ENCODE peak calls at places on chromosomes 16 and 17, in four cellular contexts. One of them, this sample, is unnamed.

GRCh38 chr17:81918762-81919545 is 978 bp upstream of the SIRT7 start:
- DNase-seq in DMS79 treated with DMSO at 0.1 percent for 48 hours: no peak
- DNase-seq in stimulated activated CD4-positive, alpha-beta T cell treated with anti-CD3 and anti-CD28 coated beads, Interleukin-15, amount 100 ng/mL, for 24 hours: no peak
- DNase-seq in stimulated activated CD8-positive, alpha-beta memory T cell treated with anti-CD3 and anti-CD28 coated beads, Interleukin-15, amount 100 ng/mL, for 24 hours: no peak
- DNase-seq in this sample: no peak

GRCh38 chr16:78125112-78125844 is 25.8 kb downstream of the WWOX start:
- DNase-seq in DMS79 treated with DMSO at 0.1 percent for 48 hours: no peak
- DNase-seq in stimulated activated CD4-positive, alpha-beta T cell treated with anti-CD3 and anti-CD28 coated beads, Interleukin-15, amount 100 ng/mL, for 24 hours: no peak
- DNase-seq in stimulated activated CD8-positive, alpha-beta memory T cell treated with anti-CD3 and anti-CD28 coated beads, Interleukin-15, amount 100 ng/mL, for 24 hours: no peak
- DNase-seq in this sample: no peak

GRCh38 chr16:11669380-11670146 is 1.3 kb downstream of the SNN start:
- DNase-seq in DMS79 treated with DMSO at 0.1 percent for 48 hours: no peak
- DNase-seq in stimulated activated CD4-positive, alpha-beta T cell treated with anti-CD3 and anti-CD28 coated beads, Interleukin-15, amount 100 ng/mL, for 24 hours: no peak
- DNase-seq in stimulated activated CD8-positive, alpha-beta memory T cell treated with anti-CD3 and anti-CD28 coated beads, Interleukin-15, amount 100 ng/mL, for 24 hours: no peak
- DNase-seq in this sample: no peak

GRCh38 chr17:32487460-32488176 is 825 bp downstream of the CDK5R1 start:
- DNase-seq in DMS79 treated with DMSO at 0.1 percent for 48 hours: peak
- DNase-seq in stimulated activated CD4-positive, alpha-beta T cell treated with anti-CD3 and anti-CD28 coated beads, Interleukin-15, amount 100 ng/mL, for 24 hours: peak
- DNase-seq in stimulated activated CD8-positive, alpha-beta memory T cell treated with anti-CD3 and anti-CD28 coated beads, Interleukin-15, amount 100 ng/mL, for 24 hours: no peak
- DNase-seq in this sample: no peak

GRCh38 chr17:48487221-48487620 is 43.6 kb downstream of the HOXB1 start:
- DNase-seq in DMS79 treated with DMSO at 0.1 percent for 48 hours: no peak
- DNase-seq in stimulated activated CD4-positive, alpha-beta T cell treated with anti-CD3 and anti-CD28 coated beads, Interleukin-15, amount 100 ng/mL, for 24 hours: no peak
- DNase-seq in stimulated activated CD8-positive, alpha-beta memory T cell treated with anti-CD3 and anti-CD28 coated beads, Interleukin-15, amount 100 ng/mL, for 24 hours: no peak
- DNase-seq in this sample: no peak

GRCh38 chr16:7436306-7436705 is 103.7 kb downstream of the RBFOX1 start:
- DNase-seq in DMS79 treated with DMSO at 0.1 percent for 48 hours: no peak
- DNase-seq in stimulated activated CD4-positive, alpha-beta T cell treated with anti-CD3 and anti-CD28 coated beads, Interleukin-15, amount 100 ng/mL, for 24 hours: no peak
- DNase-seq in stimulated activated CD8-positive, alpha-beta memory T cell treated with anti-CD3 and anti-CD28 coated beads, Interleukin-15, amount 100 ng/mL, for 24 hours: no peak
- DNase-seq in this sample: no peak

GRCh38 chr16:87252269-87252970 is 64.8 kb downstream of the C16orf95 start:
- DNase-seq in DMS79 treated with DMSO at 0.1 percent for 48 hours: no peak
- DNase-seq in stimulated activated CD4-positive, alpha-beta T cell treated with anti-CD3 and anti-CD28 coated beads, Interleukin-15, amount 100 ng/mL, for 24 hours: no peak
- DNase-seq in stimulated activated CD8-positive, alpha-beta memory T cell treated with anti-CD3 and anti-CD28 coated beads, Interleukin-15, amount 100 ng/mL, for 24 hours: no peak
- DNase-seq in this sample: no peak

GRCh38 chr16:65598626-65599025 is 476.8 kb upstream of the CDH11 start:
- DNase-seq in DMS79 treated with DMSO at 0.1 percent for 48 hours: no peak
- DNase-seq in stimulated activated CD4-positive, alpha-beta T cell treated with anti-CD3 and anti-CD28 coated beads, Interleukin-15, amount 100 ng/mL, for 24 hours: no peak
- DNase-seq in stimulated activated CD8-positive, alpha-beta memory T cell treated with anti-CD3 and anti-CD28 coated beads, Interleukin-15, amount 100 ng/mL, for 24 hours: no peak
- DNase-seq in this sample: no peak

GRCh38 chr16:50202926-50203624 is 50.0 kb downstream of the TENT4B start:
- DNase-seq in DMS79 treated with DMSO at 0.1 percent for 48 hours: no peak
- DNase-seq in stimulated activated CD4-positive, alpha-beta T cell treated with anti-CD3 and anti-CD28 coated beads, Interleukin-15, amount 100 ng/mL, for 24 hours: no peak
- DNase-seq in stimulated activated CD8-positive, alpha-beta memory T cell treated with anti-CD3 and anti-CD28 coated beads, Interleukin-15, amount 100 ng/mL, for 24 hours: no peak
- DNase-seq in this sample: no peak

GRCh38 chr17:38601539-38602351 is 4.0 kb downstream of the SRCIN1 start:
- DNase-seq in DMS79 treated with DMSO at 0.1 percent for 48 hours: peak
- DNase-seq in stimulated activated CD4-positive, alpha-beta T cell treated with anti-CD3 and anti-CD28 coated beads, Interleukin-15, amount 100 ng/mL, for 24 hours: no peak
- DNase-seq in stimulated activated CD8-positive, alpha-beta memory T cell treated with anti-CD3 and anti-CD28 coated beads, Interleukin-15, amount 100 ng/mL, for 24 hours: no peak
- DNase-seq in this sample: no peak

GRCh38 chr17:55263565-55264272 is 1.0 kb upstream of the HLF start:
- DNase-seq in DMS79 treated with DMSO at 0.1 percent for 48 hours: no peak
- DNase-seq in stimulated activated CD4-positive, alpha-beta T cell treated with anti-CD3 and anti-CD28 coated beads, Interleukin-15, amount 100 ng/mL, for 24 hours: peak
- DNase-seq in stimulated activated CD8-positive, alpha-beta memory T cell treated with anti-CD3 and anti-CD28 coated beads, Interleukin-15, amount 100 ng/mL, for 24 hours: no peak
- DNase-seq in this sample: no peak

GRCh38 chr17:1232786-1233185 is 37.5 kb upstream of the BHLHA9 start:
- DNase-seq in DMS79 treated with DMSO at 0.1 percent for 48 hours: no peak
- DNase-seq in stimulated activated CD4-positive, alpha-beta T cell treated with anti-CD3 and anti-CD28 coated beads, Interleukin-15, amount 100 ng/mL, for 24 hours: no peak
- DNase-seq in stimulated activated CD8-positive, alpha-beta memory T cell treated with anti-CD3 and anti-CD28 coated beads, Interleukin-15, amount 100 ng/mL, for 24 hours: no peak
- DNase-seq in this sample: no peak

GRCh38 chr17:28657756-28658155 is 4.0 kb downstream of the SDF2 start:
- DNase-seq in DMS79 treated with DMSO at 0.1 percent for 48 hours: no peak
- DNase-seq in stimulated activated CD4-positive, alpha-beta T cell treated with anti-CD3 and anti-CD28 coated beads, Interleukin-15, amount 100 ng/mL, for 24 hours: no peak
- DNase-seq in stimulated activated CD8-positive, alpha-beta memory T cell treated with anti-CD3 and anti-CD28 coated beads, Interleukin-15, amount 100 ng/mL, for 24 hours: no peak
- DNase-seq in this sample: no peak

GRCh38 chr17:80984749-80985148 is 6.9 kb upstream of the CHMP6 start:
- DNase-seq in DMS79 treated with DMSO at 0.1 percent for 48 hours: no peak
- DNase-seq in stimulated activated CD4-positive, alpha-beta T cell treated with anti-CD3 and anti-CD28 coated beads, Interleukin-15, amount 100 ng/mL, for 24 hours: no peak
- DNase-seq in stimulated activated CD8-positive, alpha-beta memory T cell treated with anti-CD3 and anti-CD28 coated beads, Interleukin-15, amount 100 ng/mL, for 24 hours: no peak
- DNase-seq in this sample: no peak

GRCh38 chr17:75785770-75786538 is 1.3 kb downstream of the UNK start:
- DNase-seq in DMS79 treated with DMSO at 0.1 percent for 48 hours: peak
- DNase-seq in stimulated activated CD4-positive, alpha-beta T cell treated with anti-CD3 and anti-CD28 coated beads, Interleukin-15, amount 100 ng/mL, for 24 hours: no peak
- DNase-seq in stimulated activated CD8-positive, alpha-beta memory T cell treated with anti-CD3 and anti-CD28 coated beads, Interleukin-15, amount 100 ng/mL, for 24 hours: no peak
- DNase-seq in this sample: no peak

GRCh38 chr17:31691251-31691905 is 167.7 kb downstream of the COPRS start:
- DNase-seq in DMS79 treated with DMSO at 0.1 percent for 48 hours: no peak
- DNase-seq in stimulated activated CD4-positive, alpha-beta T cell treated with anti-CD3 and anti-CD28 coated beads, Interleukin-15, amount 100 ng/mL, for 24 hours: no peak
- DNase-seq in stimulated activated CD8-positive, alpha-beta memory T cell treated with anti-CD3 and anti-CD28 coated beads, Interleukin-15, amount 100 ng/mL, for 24 hours: no peak
- DNase-seq in this sample: no peak

GRCh38 chr17:38875477-38876080 is 5.7 kb downstream of the LASP1 start:
- DNase-seq in DMS79 treated with DMSO at 0.1 percent for 48 hours: no peak
- DNase-seq in stimulated activated CD4-positive, alpha-beta T cell treated with anti-CD3 and anti-CD28 coated beads, Interleukin-15, amount 100 ng/mL, for 24 hours: no peak
- DNase-seq in stimulated activated CD8-positive, alpha-beta memory T cell treated with anti-CD3 and anti-CD28 coated beads, Interleukin-15, amount 100 ng/mL, for 24 hours: no peak
- DNase-seq in this sample: no peak

GRCh38 chr16:3223913-3224515 is 10.9 kb downstream of the ZNF200 start:
- DNase-seq in DMS79 treated with DMSO at 0.1 percent for 48 hours: no peak
- DNase-seq in stimulated activated CD4-positive, alpha-beta T cell treated with anti-CD3 and anti-CD28 coated beads, Interleukin-15, amount 100 ng/mL, for 24 hours: no peak
- DNase-seq in stimulated activated CD8-positive, alpha-beta memory T cell treated with anti-CD3 and anti-CD28 coated beads, Interleukin-15, amount 100 ng/mL, for 24 hours: no peak
- DNase-seq in this sample: no peak

GRCh38 chr17:16215002-16215272 is 397 bp downstream of the NCOR1 start:
- DNase-seq in DMS79 treated with DMSO at 0.1 percent for 48 hours: peak
- DNase-seq in stimulated activated CD4-positive, alpha-beta T cell treated with anti-CD3 and anti-CD28 coated beads, Interleukin-15, amount 100 ng/mL, for 24 hours: peak
- DNase-seq in stimulated activated CD8-positive, alpha-beta memory T cell treated with anti-CD3 and anti-CD28 coated beads, Interleukin-15, amount 100 ng/mL, for 24 hours: no peak
- DNase-seq in this sample: no peak

GRCh38 chr16:578870-579405 is 9.2 kb downstream of the PIGQ start:
- DNase-seq in DMS79 treated with DMSO at 0.1 percent for 48 hours: no peak
- DNase-seq in stimulated activated CD4-positive, alpha-beta T cell treated with anti-CD3 and anti-CD28 coated beads, Interleukin-15, amount 100 ng/mL, for 24 hours: peak
- DNase-seq in stimulated activated CD8-positive, alpha-beta memory T cell treated with anti-CD3 and anti-CD28 coated beads, Interleukin-15, amount 100 ng/mL, for 24 hours: no peak
- DNase-seq in this sample: no peak

GRCh38 chr17:56594528-56595418 is 1.3 kb downstream of the NOG start:
- DNase-seq in DMS79 treated with DMSO at 0.1 percent for 48 hours: peak
- DNase-seq in stimulated activated CD4-positive, alpha-beta T cell treated with anti-CD3 and anti-CD28 coated beads, Interleukin-15, amount 100 ng/mL, for 24 hours: peak
- DNase-seq in stimulated activated CD8-positive, alpha-beta memory T cell treated with anti-CD3 and anti-CD28 coated beads, Interleukin-15, amount 100 ng/mL, for 24 hours: no peak
- DNase-seq in this sample: no peak